ENCODE peak calls at places on chromosomes 13 and 19, in ten cellular contexts. One of them, this sample, is unnamed.

GRCh38 chr19:50255115-50255514 is 51.7 kb downstream of the MYH14 start:
- DNase-seq in fibroblast of villous mesenchyme: no peak
- DNase-seq in IMR-90: no peak
- DNase-seq in NB4: no peak
- DNase-seq in choroid plexus epithelial cell: no peak
- DNase-seq in progenitor cell of endocrine pancreas: no peak
- DNase-seq in fibroblast of pulmonary artery: no peak
- DNase-seq in fibroblast of mammary gland: no peak
- DNase-seq in lower leg skin: no peak
- DNase-seq in H9: no peak
- DNase-seq in this sample: no peak

GRCh38 chr19:55340784-55341147 is 1.1 kb downstream of the KMT5C start:
- DNase-seq in NB4: peak
- DNase-seq in choroid plexus epithelial cell: no peak
- DNase-seq in fibroblast of villous mesenchyme: no peak
- DNase-seq in progenitor cell of endocrine pancreas: peak
- DNase-seq in fibroblast of mammary gland: no peak
- DNase-seq in fibroblast of pulmonary artery: no peak
- DNase-seq in IMR-90: no peak
- DNase-seq in lower leg skin: no peak
- DNase-seq in H9: peak
- DNase-seq in this sample: no peak

GRCh38 chr13:108769213-108770070 is 140.0 kb downstream of the MYO16 start:
- DNase-seq in H9: no peak
- DNase-seq in IMR-90: no peak
- DNase-seq in fibroblast of villous mesenchyme: peak
- DNase-seq in progenitor cell of endocrine pancreas: no peak
- DNase-seq in choroid plexus epithelial cell: peak
- DNase-seq in NB4: peak
- DNase-seq in fibroblast of pulmonary artery: peak
- DNase-seq in lower leg skin: no peak
- DNase-seq in fibroblast of mammary gland: no peak
- DNase-seq in this sample: no peak

GRCh38 chr13:67221630-67222226 is 8.4 kb downstream of the PCDH9 start:
- DNase-seq in fibroblast of pulmonary artery: no peak
- DNase-seq in fibroblast of mammary gland: no peak
- DNase-seq in NB4: no peak
- DNase-seq in H9: no peak
- DNase-seq in choroid plexus epithelial cell: no peak
- DNase-seq in fibroblast of villous mesenchyme: no peak
- DNase-seq in progenitor cell of endocrine pancreas: no peak
- DNase-seq in lower leg skin: no peak
- DNase-seq in IMR-90: no peak
- DNase-seq in this sample: no peak

GRCh38 chr13:109787135-109787954 is 962 bp upstream of the IRS2 start:
- DNase-seq in lower leg skin: peak
- DNase-seq in fibroblast of mammary gland: peak
- DNase-seq in progenitor cell of endocrine pancreas: peak
- DNase-seq in NB4: peak
- DNase-seq in H9: peak
- DNase-seq in fibroblast of pulmonary artery: peak
- DNase-seq in choroid plexus epithelial cell: peak
- DNase-seq in fibroblast of villous mesenchyme: peak
- DNase-seq in IMR-90: peak
- DNase-seq in this sample: no peak

GRCh38 chr19:46697142-46697960 is 19.6 kb downstream of the PRKD2 start:
- DNase-seq in progenitor cell of endocrine pancreas: peak
- DNase-seq in fibroblast of mammary gland: peak
- DNase-seq in fibroblast of pulmonary artery: peak
- DNase-seq in lower leg skin: peak
- DNase-seq in H9: peak
- DNase-seq in fibroblast of villous mesenchyme: peak
- DNase-seq in choroid plexus epithelial cell: peak
- DNase-seq in NB4: peak
- DNase-seq in IMR-90: peak
- DNase-seq in this sample: peak

GRCh38 chr13:87244256-87244870 is 426.8 kb upstream of the SLITRK5 start:
- DNase-seq in IMR-90: no peak
- DNase-seq in H9: no peak
- DNase-seq in choroid plexus epithelial cell: peak
- DNase-seq in fibroblast of mammary gland: no peak
- DNase-seq in NB4: no peak
- DNase-seq in progenitor cell of endocrine pancreas: no peak
- DNase-seq in lower leg skin: no peak
- DNase-seq in fibroblast of pulmonary artery: no peak
- DNase-seq in fibroblast of villous mesenchyme: peak
- DNase-seq in this sample: no peak

GRCh38 chr19:46994141-46994686 is 25.4 kb upstream of the NPAS1 start:
- DNase-seq in lower leg skin: no peak
- DNase-seq in fibroblast of mammary gland: no peak
- DNase-seq in NB4: no peak
- DNase-seq in choroid plexus epithelial cell: no peak
- DNase-seq in progenitor cell of endocrine pancreas: no peak
- DNase-seq in H9: no peak
- DNase-seq in fibroblast of pulmonary artery: no peak
- DNase-seq in IMR-90: no peak
- DNase-seq in fibroblast of villous mesenchyme: no peak
- DNase-seq in this sample: no peak

GRCh38 chr13:90896022-90896421 is 451.5 kb upstream of the MIR17HG start:
- DNase-seq in fibroblast of pulmonary artery: no peak
- DNase-seq in IMR-90: no peak
- DNase-seq in choroid plexus epithelial cell: no peak
- DNase-seq in NB4: no peak
- DNase-seq in lower leg skin: no peak
- DNase-seq in fibroblast of villous mesenchyme: no peak
- DNase-seq in fibroblast of mammary gland: no peak
- DNase-seq in progenitor cell of endocrine pancreas: no peak
- DNase-seq in H9: no peak
- DNase-seq in this sample: no peak

GRCh38 chr13:98782654-98783053 is 30.2 kb upstream of the SLC15A1 start:
- DNase-seq in fibroblast of mammary gland: no peak
- DNase-seq in progenitor cell of endocrine pancreas: no peak
- DNase-seq in fibroblast of pulmonary artery: peak
- DNase-seq in IMR-90: no peak
- DNase-seq in fibroblast of villous mesenchyme: peak
- DNase-seq in lower leg skin: no peak
- DNase-seq in choroid plexus epithelial cell: peak
- DNase-seq in NB4: peak
- DNase-seq in H9: no peak
- DNase-seq in this sample: no peak

GRCh38 chr13:84118845-84119409 is 236.7 kb upstream of the SLITRK1 start:
- DNase-seq in lower leg skin: no peak
- DNase-seq in fibroblast of villous mesenchyme: no peak
- DNase-seq in choroid plexus epithelial cell: peak
- DNase-seq in progenitor cell of endocrine pancreas: no peak
- DNase-seq in H9: no peak
- DNase-seq in fibroblast of mammary gland: no peak
- DNase-seq in IMR-90: no peak
- DNase-seq in fibroblast of pulmonary artery: peak
- DNase-seq in NB4: no peak
- DNase-seq in this sample: no peak

GRCh38 chr13:31545616-31546015 is 193.7 kb upstream of the RXFP2 start:
- DNase-seq in choroid plexus epithelial cell: peak
- DNase-seq in fibroblast of pulmonary artery: peak
- DNase-seq in progenitor cell of endocrine pancreas: no peak
- DNase-seq in fibroblast of mammary gland: peak
- DNase-seq in lower leg skin: no peak
- DNase-seq in NB4: no peak
- DNase-seq in H9: no peak
- DNase-seq in fibroblast of villous mesenchyme: peak
- DNase-seq in IMR-90: no peak
- DNase-seq in this sample: no peak

GRCh38 chr13:73465629-73465974 is 406.8 kb downstream of the KLF5 start:
- DNase-seq in choroid plexus epithelial cell: no peak
- DNase-seq in NB4: no peak
- DNase-seq in H9: no peak
- DNase-seq in IMR-90: peak
- DNase-seq in fibroblast of villous mesenchyme: no peak
- DNase-seq in lower leg skin: no peak
- DNase-seq in progenitor cell of endocrine pancreas: no peak
- DNase-seq in fibroblast of pulmonary artery: peak
- DNase-seq in fibroblast of mammary gland: peak
- DNase-seq in this sample: no peak

GRCh38 chr19:30224689-30225606 is 147.2 kb upstream of the ZNF536 start:
- DNase-seq in H9: no peak
- DNase-seq in fibroblast of mammary gland: no peak
- DNase-seq in progenitor cell of endocrine pancreas: no peak
- DNase-seq in choroid plexus epithelial cell: no peak
- DNase-seq in IMR-90: no peak
- DNase-seq in NB4: no peak
- DNase-seq in fibroblast of villous mesenchyme: no peak
- DNase-seq in lower leg skin: no peak
- DNase-seq in fibroblast of pulmonary artery: no peak
- DNase-seq in this sample: no peak

GRCh38 chr19:37654525-37654832 is 786 bp downstream of the ZFP30 start:
- DNase-seq in progenitor cell of endocrine pancreas: peak
- DNase-seq in fibroblast of pulmonary artery: peak
- DNase-seq in fibroblast of villous mesenchyme: peak
- DNase-seq in choroid plexus epithelial cell: peak
- DNase-seq in IMR-90: peak
- DNase-seq in lower leg skin: no peak
- DNase-seq in fibroblast of mammary gland: peak
- DNase-seq in NB4: peak
- DNase-seq in H9: no peak
- DNase-seq in this sample: no peak

GRCh38 chr19:37654118-37654517 is 1.1 kb downstream of the ZFP30 start:
- DNase-seq in fibroblast of villous mesenchyme: peak
- DNase-seq in H9: no peak
- DNase-seq in choroid plexus epithelial cell: peak
- DNase-seq in progenitor cell of endocrine pancreas: no peak
- DNase-seq in NB4: peak
- DNase-seq in lower leg skin: no peak
- DNase-seq in fibroblast of mammary gland: peak
- DNase-seq in IMR-90: no peak
- DNase-seq in fibroblast of pulmonary artery: no peak
- DNase-seq in this sample: no peak

GRCh38 chr19:37654833-37655688 is at the start of gene ZFP30:
- DNase-seq in fibroblast of pulmonary artery: peak
- DNase-seq in IMR-90: peak
- DNase-seq in choroid plexus epithelial cell: peak
- DNase-seq in fibroblast of villous mesenchyme: peak
- DNase-seq in fibroblast of mammary gland: peak
- DNase-seq in NB4: peak
- DNase-seq in lower leg skin: peak
- DNase-seq in progenitor cell of endocrine pancreas: peak
- DNase-seq in H9: peak
- DNase-seq in this sample: peak

GRCh38 chr19:37655689-37656491 is 625 bp upstream of the ZFP30 start:
- DNase-seq in progenitor cell of endocrine pancreas: peak
- DNase-seq in fibroblast of villous mesenchyme: peak
- DNase-seq in IMR-90: peak
- DNase-seq in H9: peak
- DNase-seq in choroid plexus epithelial cell: peak
- DNase-seq in fibroblast of pulmonary artery: peak
- DNase-seq in NB4: peak
- DNase-seq in lower leg skin: peak
- DNase-seq in fibroblast of mammary gland: peak
- DNase-seq in this sample: peak
- TF ChIP-seq CTCF in progenitor cell of endocrine pancreas: no peak
- TF ChIP-seq CTCF in fibroblast of villous mesenchyme: no peak
- TF ChIP-seq CTCF in IMR-90: no peak
- TF ChIP-seq CTCF in H9: no peak
- TF ChIP-seq CTCF in choroid plexus epithelial cell: no peak
- TF ChIP-seq CTCF in fibroblast of pulmonary artery: no peak
- TF ChIP-seq CTCF in NB4: no peak
- TF ChIP-seq CTCF in lower leg skin: no peak
- TF ChIP-seq CTCF in fibroblast of mammary gland: no peak
- TF ChIP-seq CTCF in this sample: no peak

GRCh38 chr13:48975926-48976676 is 389 bp downstream of the FNDC3A start:
- DNase-seq in H9: peak
- DNase-seq in progenitor cell of endocrine pancreas: peak
- DNase-seq in IMR-90: peak
- DNase-seq in NB4: peak
- DNase-seq in choroid plexus epithelial cell: peak
- DNase-seq in lower leg skin: peak
- DNase-seq in fibroblast of pulmonary artery: peak
- DNase-seq in fibroblast of mammary gland: peak
- DNase-seq in fibroblast of villous mesenchyme: peak
- DNase-seq in this sample: peak
- TF ChIP-seq CTCF in H9: peak
- TF ChIP-seq CTCF in progenitor cell of endocrine pancreas: peak
- TF ChIP-seq CTCF in IMR-90: no peak
- TF ChIP-seq CTCF in NB4: no peak
- TF ChIP-seq CTCF in choroid plexus epithelial cell: no peak
- TF ChIP-seq CTCF in lower leg skin: no peak
- TF ChIP-seq CTCF in fibroblast of pulmonary artery: no peak
- TF ChIP-seq CTCF in fibroblast of mammary gland: no peak
- TF ChIP-seq CTCF in fibroblast of villous mesenchyme: peak
- TF ChIP-seq CTCF in this sample: no peak

GRCh38 chr13:43019811-43020210 is 3.6 kb upstream of the DNAJC15 start:
- DNase-seq in IMR-90: no peak
- DNase-seq in fibroblast of pulmonary artery: no peak
- DNase-seq in H9: no peak
- DNase-seq in lower leg skin: no peak
- DNase-seq in fibroblast of mammary gland: no peak
- DNase-seq in fibroblast of villous mesenchyme: no peak
- DNase-seq in NB4: no peak
- DNase-seq in progenitor cell of endocrine pancreas: no peak
- DNase-seq in choroid plexus epithelial cell: no peak
- DNase-seq in this sample: no peak

GRCh38 chr13:43021926-43022670 is 1.3 kb upstream of the DNAJC15 start:
- DNase-seq in lower leg skin: no peak
- DNase-seq in IMR-90: peak
- DNase-seq in choroid plexus epithelial cell: peak
- DNase-seq in H9: no peak
- DNase-seq in fibroblast of villous mesenchyme: peak
- DNase-seq in NB4: no peak
- DNase-seq in fibroblast of pulmonary artery: peak
- DNase-seq in progenitor cell of endocrine pancreas: no peak
- DNase-seq in fibroblast of mammary gland: no peak
- DNase-seq in this sample: no peak

GRCh38 chr13:43026262-43026661 is 2.9 kb downstream of the DNAJC15 start:
- DNase-seq in fibroblast of villous mesenchyme: no peak
- DNase-seq in IMR-90: no peak
- DNase-seq in fibroblast of mammary gland: peak
- DNase-seq in choroid plexus epithelial cell: no peak
- DNase-seq in H9: no peak
- DNase-seq in NB4: peak
- DNase-seq in fibroblast of pulmonary artery: no peak
- DNase-seq in lower leg skin: no peak
- DNase-seq in progenitor cell of endocrine pancreas: no peak
- DNase-seq in this sample: no peak

GRCh38 chr13:43020794-43021193 is 2.6 kb upstream of the DNAJC15 start:
- DNase-seq in choroid plexus epithelial cell: no peak
- DNase-seq in fibroblast of pulmonary artery: no peak
- DNase-seq in lower leg skin: no peak
- DNase-seq in H9: no peak
- DNase-seq in fibroblast of mammary gland: no peak
- DNase-seq in progenitor cell of endocrine pancreas: no peak
- DNase-seq in NB4: no peak
- DNase-seq in IMR-90: no peak
- DNase-seq in fibroblast of villous mesenchyme: no peak
- DNase-seq in this sample: no peak

GRCh38 chr13:43023244-43023931 is at the start of gene DNAJC15:
- DNase-seq in lower leg skin: peak
- DNase-seq in IMR-90: peak
- DNase-seq in NB4: peak
- DNase-seq in fibroblast of villous mesenchyme: peak
- DNase-seq in H9: peak
- DNase-seq in progenitor cell of endocrine pancreas: peak
- DNase-seq in fibroblast of pulmonary artery: peak
- DNase-seq in choroid plexus epithelial cell: peak
- DNase-seq in fibroblast of mammary gland: peak
- DNase-seq in this sample: peak
- TF ChIP-seq CTCF in lower leg skin: no peak
- TF ChIP-seq CTCF in IMR-90: peak
- TF ChIP-seq CTCF in NB4: no peak
- TF ChIP-seq CTCF in fibroblast of villous mesenchyme: no peak
- TF ChIP-seq CTCF in H9: peak
- TF ChIP-seq CTCF in progenitor cell of endocrine pancreas: peak
- TF ChIP-seq CTCF in fibroblast of pulmonary artery: peak
- TF ChIP-seq CTCF in choroid plexus epithelial cell: peak
- TF ChIP-seq CTCF in fibroblast of mammary gland: no peak
- TF ChIP-seq CTCF in this sample: no peak

GRCh38 chr13:34901577-34901976 is 40.5 kb upstream of the NBEA start:
- DNase-seq in IMR-90: no peak
- DNase-seq in fibroblast of villous mesenchyme: no peak
- DNase-seq in fibroblast of pulmonary artery: no peak
- DNase-seq in progenitor cell of endocrine pancreas: no peak
- DNase-seq in fibroblast of mammary gland: no peak
- DNase-seq in choroid plexus epithelial cell: no peak
- DNase-seq in NB4: no peak
- DNase-seq in H9: no peak
- DNase-seq in lower leg skin: no peak
- DNase-seq in this sample: no peak
- TF ChIP-seq CTCF in IMR-90: no peak
- TF ChIP-seq CTCF in fibroblast of villous mesenchyme: no peak
- TF ChIP-seq CTCF in fibroblast of pulmonary artery: no peak
- TF ChIP-seq CTCF in progenitor cell of endocrine pancreas: no peak
- TF ChIP-seq CTCF in fibroblast of mammary gland: no peak
- TF ChIP-seq CTCF in choroid plexus epithelial cell: no peak
- TF ChIP-seq CTCF in NB4: no peak
- TF ChIP-seq CTCF in H9: no peak
- TF ChIP-seq CTCF in lower leg skin: no peak
- TF ChIP-seq CTCF in this sample: no peak